ENCODE peak calls at places on chromosomes 1 and 21, in six cellular contexts. One of them, this sample, is unnamed.

GRCh38 chr21:37454869-37455503 is 88.4 kb downstream of the DYRK1A start:
- DNase-seq in GM12891: no peak
- DNase-seq in GM12878: no peak
- DNase-seq in K562: no peak
- DNase-seq in H1: no peak
- DNase-seq in HepG2: no peak
- DNase-seq in this sample: no peak

GRCh38 chr1:66058558-66058957 is 265.9 kb downstream of the PDE4B start:
- DNase-seq in H1: no peak
- DNase-seq in GM12891: no peak
- DNase-seq in GM12878: no peak
- DNase-seq in HepG2: no peak
- DNase-seq in K562: no peak
- DNase-seq in this sample: no peak

GRCh38 chr1:154502742-154503111 is 515 bp upstream of the SHE start:
- DNase-seq in H1: no peak
- DNase-seq in K562: no peak
- DNase-seq in HepG2: no peak
- DNase-seq in GM12878: no peak
- DNase-seq in GM12891: no peak
- DNase-seq in this sample: no peak

GRCh38 chr21:40847956-40848355 is 998 bp upstream of the DSCAM start:
- DNase-seq in GM12891: no peak
- DNase-seq in K562: no peak
- DNase-seq in HepG2: no peak
- DNase-seq in H1: no peak
- DNase-seq in GM12878: no peak
- DNase-seq in this sample: no peak

GRCh38 chr1:240271081-240271480 is 179.4 kb downstream of the FMN2 start:
- DNase-seq in GM12878: no peak
- DNase-seq in H1: no peak
- DNase-seq in HepG2: no peak
- DNase-seq in K562: no peak
- DNase-seq in GM12891: no peak
- DNase-seq in this sample: no peak

GRCh38 chr21:38333290-38334272 is 76.8 kb downstream of the KCNJ15 start:
- DNase-seq in K562: no peak
- DNase-seq in HepG2: no peak
- DNase-seq in GM12878: no peak
- DNase-seq in H1: no peak
- DNase-seq in GM12891: no peak
- DNase-seq in this sample: no peak

GRCh38 chr1:54952950-54953718 is 27.3 kb upstream of the TMEM61 start:
- DNase-seq in GM12878: no peak
- DNase-seq in H1: no peak
- DNase-seq in GM12891: no peak
- DNase-seq in HepG2: peak
- DNase-seq in K562: no peak
- DNase-seq in this sample: no peak

GRCh38 chr1:22142315-22143064 is 407 bp downstream of the WNT4 start:
- DNase-seq in HepG2: no peak
- DNase-seq in K562: peak
- DNase-seq in H1: no peak
- DNase-seq in GM12878: no peak
- DNase-seq in GM12891: peak
- DNase-seq in this sample: peak

GRCh38 chr1:38028105-38028591 is 15.6 kb downstream of the UTP11 start:
- DNase-seq in GM12891: no peak
- DNase-seq in H1: no peak
- DNase-seq in GM12878: peak
- DNase-seq in HepG2: no peak
- DNase-seq in K562: no peak
- DNase-seq in this sample: peak

GRCh38 chr21:38498057-38498833 is at the start of gene ERG:
- DNase-seq in GM12891: no peak
- DNase-seq in HepG2: no peak
- DNase-seq in K562: no peak
- DNase-seq in GM12878: no peak
- DNase-seq in H1: no peak
- DNase-seq in this sample: no peak

GRCh38 chr21:17526771-17527170 is 13.9 kb downstream of the CXADR start:
- DNase-seq in GM12891: no peak
- DNase-seq in HepG2: no peak
- DNase-seq in K562: no peak
- DNase-seq in GM12878: no peak
- DNase-seq in H1: no peak
- DNase-seq in this sample: no peak

GRCh38 chr1:113929750-113930498 is 800 bp downstream of the HIPK1 start:
- DNase-seq in K562: no peak
- DNase-seq in GM12878: no peak
- DNase-seq in HepG2: no peak
- DNase-seq in GM12891: peak
- DNase-seq in H1: no peak
- DNase-seq in this sample: peak

GRCh38 chr1:204411451-204412245 is at the start of gene PPP1R15B:
- DNase-seq in HepG2: peak
- DNase-seq in GM12891: peak
- DNase-seq in K562: peak
- DNase-seq in H1: peak
- DNase-seq in GM12878: peak
- DNase-seq in this sample: peak

GRCh38 chr1:184075040-184076029 is 23.8 kb downstream of the TSEN15 start:
- DNase-seq in H1: no peak
- DNase-seq in K562: peak
- DNase-seq in HepG2: peak
- DNase-seq in GM12878: no peak
- DNase-seq in GM12891: no peak
- DNase-seq in this sample: no peak

GRCh38 chr1:53550201-53550741 is 91.1 kb downstream of the DMRTB1 start:
- DNase-seq in HepG2: no peak
- DNase-seq in GM12878: no peak
- DNase-seq in H1: no peak
- DNase-seq in K562: no peak
- DNase-seq in GM12891: no peak
- DNase-seq in this sample: no peak

GRCh38 chr1:18546026-18546425 is 65.3 kb downstream of the KLHDC7A start:
- DNase-seq in HepG2: no peak
- DNase-seq in K562: no peak
- DNase-seq in H1: no peak
- DNase-seq in GM12878: no peak
- DNase-seq in GM12891: no peak
- DNase-seq in this sample: no peak

GRCh38 chr1:9615316-9616063 is 26.8 kb downstream of the TMEM201 start:
- DNase-seq in HepG2: peak
- DNase-seq in H1: peak
- DNase-seq in K562: peak
- DNase-seq in GM12878: no peak
- DNase-seq in GM12891: peak
- DNase-seq in this sample: peak

GRCh38 chr1:7586031-7586941 is 184.8 kb upstream of the VAMP3 start:
- DNase-seq in K562: no peak
- DNase-seq in GM12878: no peak
- DNase-seq in HepG2: no peak
- DNase-seq in H1: no peak
- DNase-seq in GM12891: no peak
- DNase-seq in this sample: no peak

GRCh38 chr1:235516862-235517446 is 12.7 kb upstream of the B3GALNT2 start:
- DNase-seq in GM12878: no peak
- DNase-seq in HepG2: no peak
- DNase-seq in H1: no peak
- DNase-seq in K562: no peak
- DNase-seq in GM12891: no peak
- DNase-seq in this sample: no peak

GRCh38 chr1:238647877-238648276 is 738.5 kb upstream of the CHRM3 start:
- DNase-seq in K562: no peak
- DNase-seq in HepG2: no peak
- DNase-seq in H1: peak
- DNase-seq in GM12878: no peak
- DNase-seq in GM12891: no peak
- DNase-seq in this sample: no peak

GRCh38 chr21:33850985-33851384 is 64.6 kb downstream of the ATP5PO start:
- DNase-seq in K562: no peak
- DNase-seq in GM12878: no peak
- DNase-seq in GM12891: no peak
- DNase-seq in HepG2: no peak
- DNase-seq in H1: no peak
- DNase-seq in this sample: no peak

DNA sequence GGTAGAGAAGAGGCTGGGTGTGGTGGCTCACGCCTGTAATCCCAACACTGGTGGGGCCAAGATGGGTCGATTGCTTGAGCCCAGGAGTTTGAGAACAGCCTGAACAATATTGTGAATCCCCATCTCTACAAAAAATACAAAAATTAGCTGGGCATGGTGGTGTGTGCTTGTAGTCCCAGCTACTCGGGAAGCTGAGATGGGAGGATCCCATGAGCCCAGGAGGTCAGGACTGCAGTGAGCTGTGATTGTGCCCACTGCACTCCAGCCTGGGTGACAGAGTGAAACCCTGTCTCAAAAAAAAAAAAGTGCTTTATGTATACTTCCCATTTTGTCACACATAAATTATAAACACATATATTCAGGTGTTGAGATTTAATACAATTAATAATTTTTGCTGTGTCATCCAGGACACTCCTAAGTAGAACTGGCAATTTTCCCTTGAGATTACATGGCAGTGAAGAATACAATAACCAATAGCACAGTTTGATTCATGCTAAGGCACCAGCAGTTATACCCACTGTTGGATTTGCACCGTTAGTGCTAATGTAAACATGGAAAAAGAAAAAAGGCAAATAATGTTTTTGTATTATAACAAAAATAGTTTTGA is 15.5 kb downstream of the GABPB2 start:
- DNase-seq in K562: no peak
- DNase-seq in HepG2: no peak
- DNase-seq in GM12878: no peak
- DNase-seq in H1: no peak
- DNase-seq in GM12891: no peak
- DNase-seq in this sample: no peak
- TF ChIP-seq TAF1 in K562: no peak
- TF ChIP-seq TAF1 in HepG2: no peak
- TF ChIP-seq TAF1 in GM12878: no peak
- TF ChIP-seq TAF1 in H1: no peak
- TF ChIP-seq TAF1 in GM12891: no peak
- TF ChIP-seq TAF1 in this sample: no peak

GRCh38 chr1:109547412-109548320 is 749 bp upstream of the GNAI3 start:
- DNase-seq in K562: no peak
- DNase-seq in GM12891: no peak
- DNase-seq in GM12878: no peak
- DNase-seq in H1: no peak
- DNase-seq in HepG2: no peak
- DNase-seq in this sample: no peak

GRCh38 chr1:109548321-109549267 is at the start of gene GNAI3:
- DNase-seq in HepG2: peak
- DNase-seq in H1: peak
- DNase-seq in GM12891: peak
- DNase-seq in K562: peak
- DNase-seq in GM12878: peak
- DNase-seq in this sample: peak

GRCh38 chr1:109543283-109543987 is 3.8 kb downstream of the GPR61 start:
- DNase-seq in H1: no peak
- DNase-seq in K562: peak
- DNase-seq in GM12891: no peak
- DNase-seq in HepG2: no peak
- DNase-seq in GM12878: no peak
- DNase-seq in this sample: no peak

GRCh38 chr1:109543988-109544735 is 4.3 kb upstream of the GNAI3 start:
- DNase-seq in GM12878: no peak
- DNase-seq in K562: no peak
- DNase-seq in H1: no peak
- DNase-seq in HepG2: no peak
- DNase-seq in GM12891: no peak
- DNase-seq in this sample: no peak

GRCh38 chr1:109546311-109547109 is 1.9 kb upstream of the GNAI3 start:
- DNase-seq in GM12878: peak
- DNase-seq in H1: no peak
- DNase-seq in GM12891: peak
- DNase-seq in HepG2: peak
- DNase-seq in K562: peak
- DNase-seq in this sample: peak
- TF ChIP-seq POLR2A in GM12878: no peak
- TF ChIP-seq POLR2A in H1: no peak
- TF ChIP-seq POLR2A in GM12891: no peak
- TF ChIP-seq POLR2A in HepG2: no peak
- TF ChIP-seq POLR2A in K562: peak
- TF ChIP-seq POLR2A in this sample: peak

DNA sequence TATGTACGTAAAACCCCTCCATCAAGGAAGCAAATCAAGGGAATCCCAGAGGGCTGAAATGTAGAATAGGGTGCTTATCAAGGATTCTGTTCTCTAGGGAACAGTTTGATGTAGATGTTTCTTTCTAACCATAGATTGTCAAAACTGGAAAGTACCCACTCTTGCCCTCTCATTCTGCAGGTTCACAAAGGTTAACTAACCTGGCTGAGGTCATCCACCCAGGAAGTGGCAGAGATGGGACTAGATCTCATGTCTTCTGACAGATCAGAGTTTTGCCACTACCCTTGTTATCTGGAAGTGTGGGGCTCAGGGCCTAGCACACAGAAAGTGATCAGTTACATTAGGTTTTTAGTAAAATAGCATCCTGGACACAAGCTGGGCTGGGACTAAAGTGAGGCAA is 47.4 kb downstream of the GFI1 start:
- DNase-seq in H1: no peak
- DNase-seq in GM12891: no peak
- DNase-seq in K562: no peak
- DNase-seq in HepG2: no peak
- DNase-seq in GM12878: peak
- DNase-seq in this sample: no peak
- TF ChIP-seq TAF1 in H1: no peak
- TF ChIP-seq TAF1 in GM12891: no peak
- TF ChIP-seq TAF1 in K562: no peak
- TF ChIP-seq TAF1 in HepG2: no peak
- TF ChIP-seq TAF1 in GM12878: no peak
- TF ChIP-seq TAF1 in this sample: no peak

DNA sequence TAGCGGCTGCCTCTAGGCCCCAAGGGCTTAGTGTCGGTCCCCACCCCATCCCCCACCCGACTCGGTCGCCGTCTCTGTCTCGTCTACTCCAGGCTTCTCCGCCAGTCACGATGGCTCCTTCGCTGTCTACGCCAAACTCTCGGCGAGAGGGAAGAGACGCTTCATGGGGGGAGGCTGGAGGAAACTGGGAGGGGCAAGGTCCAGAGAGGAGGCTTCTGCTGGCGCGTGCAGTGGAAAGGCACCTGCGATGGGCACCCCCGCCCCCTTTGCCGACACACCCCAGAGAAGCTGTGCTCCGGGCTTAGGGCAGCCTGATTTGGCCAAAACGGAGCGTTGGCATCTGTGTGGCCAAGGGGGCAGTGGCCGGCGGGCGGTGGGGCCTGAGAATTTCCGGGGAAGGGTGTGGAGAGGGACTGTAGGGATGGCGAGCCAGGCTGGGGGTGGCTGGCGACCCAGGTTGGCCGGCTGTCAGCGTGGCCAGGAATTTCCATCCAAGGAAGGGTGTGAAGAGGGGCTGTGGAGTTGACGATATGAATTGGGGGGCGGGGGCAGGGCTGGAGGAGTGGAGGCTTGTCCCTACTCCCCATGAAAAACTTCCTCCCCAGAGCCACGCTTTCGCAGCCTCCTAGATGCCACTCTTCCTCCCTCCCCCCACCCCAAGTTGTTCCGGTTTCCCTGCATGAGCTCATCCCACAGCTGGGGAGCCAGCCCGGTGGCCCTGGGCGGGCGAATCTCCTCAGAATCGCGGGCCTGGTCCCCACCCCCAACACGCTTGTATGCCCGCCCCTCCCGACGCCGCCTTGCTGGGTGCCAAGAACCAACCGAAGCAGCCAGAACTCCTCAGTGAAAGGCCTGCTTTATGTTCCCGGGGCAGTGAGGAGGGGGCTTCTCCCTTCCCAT is 1.4 kb upstream of the CSMD2 start:
- DNase-seq in HepG2: no peak
- DNase-seq in K562: no peak
- DNase-seq in GM12891: no peak
- DNase-seq in GM12878: no peak
- DNase-seq in H1: peak
- DNase-seq in this sample: no peak
- TF ChIP-seq POLR2A in HepG2: no peak
- TF ChIP-seq POLR2A in K562: no peak
- TF ChIP-seq POLR2A in GM12891: no peak
- TF ChIP-seq POLR2A in GM12878: no peak
- TF ChIP-seq POLR2A in H1: no peak
- TF ChIP-seq POLR2A in this sample: no peak